ENCODE peak calls at places on chromosomes 11 and 22, in four cellular contexts. S, E, Z and U are unnamed samples. For H3K27me3, the result is how much of the 10 kb centered on the place peaks cover.

GRCh38 chr11:34721646-34722045 is 100.8 kb downstream of the EHF start:
- DNase-seq in S (peak), E (no peak), Z (no peak), U (no peak)

GRCh38 chr22:44879301-44879680 is 126.9 kb downstream of the ARHGAP8 start:
- DNase-seq in S (no peak), E (no peak), Z (no peak), U (no peak)

GRCh38 chr11:25794804-25795203 is 537.1 kb upstream of the ANO3 start:
- DNase-seq in S (no peak), E (no peak), Z (no peak), U (no peak)

GRCh38 chr11:12209096-12209495 is 98.7 kb downstream of the MICAL2 start:
- DNase-seq in S (no peak), E (no peak), Z (no peak), U (no peak)

GRCh38 chr11:41660585-41660984 is 201.1 kb upstream of the LRRC4C start:
- DNase-seq in S (no peak), E (no peak), Z (no peak), U (no peak)

GRCh38 chr11:114284914-114285313 is 11.3 kb upstream of the NNMT start:
- DNase-seq in S (no peak), E (no peak), Z (no peak), U (no peak)

GRCh38 chr11:1122356-1123002 is 35.3 kb upstream of the MUC5AC start:
- DNase-seq in S (no peak), E (no peak), Z (no peak), U (no peak)

GRCh38 chr22:32475428-32476010 is 908 bp downstream of the FBXO7 start:
- DNase-seq in S (no peak), E (no peak), Z (no peak), U (peak)

GRCh38 chr11:126280595-126280994 is 2.3 kb upstream of the TIRAP start:
- DNase-seq in S (no peak), E (no peak), Z (no peak), U (no peak)

GRCh38 chr11:82521427-82521826 is 212.2 kb downstream of the FAM181B start:
- DNase-seq in S (no peak), E (no peak), Z (no peak), U (no peak)

GRCh38 chr11:66871521-66871901 is 14.6 kb downstream of the LRFN4 start:
- DNase-seq in S (no peak), E (no peak), Z (no peak), U (no peak)

GRCh38 chr11:7575841-7576451 is 62.1 kb downstream of the PPFIBP2 start:
- DNase-seq in S (no peak), E (no peak), Z (no peak), U (peak)

GRCh38 chr11:46247090-46247489 is 30.4 kb upstream of the CREB3L1 start:
- DNase-seq in S (no peak), E (no peak), Z (no peak), U (no peak)

GRCh38 chr11:78065239-78065638 is 1.6 kb downstream of the THRSP start:
- DNase-seq in S (no peak), E (no peak), Z (no peak), U (no peak)

GRCh38 chr11:122931510-122931909 is 49.0 kb downstream of the JHY start:
- DNase-seq in S (no peak), E (no peak), Z (no peak), U (no peak)

GRCh38 chr22:44603774-44604173 is 98.2 kb upstream of the PRR5 start:
- DNase-seq in S (no peak), E (no peak), Z (no peak), U (no peak)

GRCh38 chr11:7473702-7474101 is 11.6 kb upstream of the OLFML1 start:
- DNase-seq in S (no peak), E (no peak), Z (no peak), U (no peak)

GRCh38 chr22:37464181-37464580 is 22.0 kb downstream of the MFNG start:
- DNase-seq in S (no peak), E (no peak), Z (no peak), U (no peak)

GRCh38 chr11:45473491-45473890 is 187.3 kb upstream of the SYT13 start:
- DNase-seq in S (no peak), E (no peak), Z (no peak), U (no peak)

GRCh38 chr11:30143098-30143705 is 87.6 kb upstream of the FSHB start:
- DNase-seq in S (peak), E (no peak), Z (no peak), U (peak)

GRCh38 chr22:48299124-48299523 is 1528.5 kb downstream of the BRD1 start:
- DNase-seq in S (no peak), E (no peak), Z (no peak), U (no peak)

GRCh38 chr11:71998649-71999310 is at the start of gene IL18BP:
- DNase-seq in S (no peak), E (no peak), Z (no peak), U (no peak)

GRCh38 chr22:30526656-30527055 is 19.9 kb downstream of the SEC14L6 start:
- DNase-seq in S (no peak), E (no peak), Z (no peak), U (no peak)

GRCh38 chr11:63829823-63830489 is 9.0 kb upstream of the MARK2 start:
- DNase-seq in S (peak), E (no peak), Z (no peak), U (no peak)

GRCh38 chr22:50728523-50728931 is 9.5 kb upstream of the ACR start:
- DNase-seq in S (no peak), E (no peak), Z (no peak), U (no peak)

GRCh38 chr11:78941226-78941851 is 366.7 kb upstream of the NARS2 start:
- DNase-seq in S (no peak), E (no peak), Z (no peak), U (no peak)

GRCh38 chr11:73344191-73344607 is 32.0 kb upstream of the RELT start:
- DNase-seq in S (no peak), E (peak), Z (no peak), U (no peak)

DNA sequence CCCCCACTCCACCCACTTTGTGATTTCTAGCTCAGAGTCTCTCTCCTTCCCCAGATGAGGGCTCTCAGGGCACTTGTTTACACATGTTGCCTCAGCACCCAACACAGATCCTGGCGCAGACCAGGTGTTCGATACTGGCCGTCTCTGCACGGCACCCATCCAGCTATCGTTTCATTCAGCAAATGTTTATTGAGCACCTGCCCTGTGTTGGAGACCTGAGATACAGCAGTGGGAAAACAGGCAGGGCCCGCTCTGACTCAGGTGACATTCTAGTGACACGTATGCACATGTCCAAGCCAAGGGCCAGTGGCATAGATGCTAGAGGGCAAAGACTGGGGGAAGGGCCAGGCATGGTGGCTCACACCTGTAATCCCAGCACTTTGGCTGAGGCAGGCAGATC is 71.9 kb downstream of the NFAM1 start:
- DNase-seq in S (no peak), E (no peak), Z (no peak), U (no peak)
- H3K27me3 ChIP-seq in S (half or more), E (under half), Z (half or more), U (under half)

GRCh38 chr11:76788661-76789442 is 5.7 kb downstream of the TSKU start:
- DNase-seq in S (no peak), E (no peak), Z (peak), U (peak)

GRCh38 chr11:76789443-76789719 is 6.2 kb downstream of the TSKU start:
- DNase-seq in S (no peak), E (no peak), Z (no peak), U (no peak)

GRCh38 chr11:76786053-76787014 is 3.2 kb downstream of the TSKU start:
- DNase-seq in S (no peak), E (no peak), Z (no peak), U (no peak)

GRCh38 chr11:76787271-76787670 is 4.1 kb downstream of the TSKU start:
- DNase-seq in S (no peak), E (no peak), Z (no peak), U (no peak)

GRCh38 chr11:76787911-76788596 is 4.9 kb downstream of the TSKU start:
- DNase-seq in S (peak), E (no peak), Z (peak), U (peak)
- TF ChIP-seq CTCF in S (no peak), E (no peak), Z (no peak), U (no peak)

GRCh38 chr11:17791144-17791543 is 56.6 kb downstream of the KCNC1 start:
- DNase-seq in S (peak), E (no peak), Z (no peak), U (no peak)

GRCh38 chr11:17793642-17794170 is 59.1 kb downstream of the KCNC1 start:
- DNase-seq in S (no peak), E (no peak), Z (no peak), U (no peak)

GRCh38 chr11:17792161-17792560 is 57.6 kb downstream of the KCNC1 start:
- DNase-seq in S (no peak), E (no peak), Z (no peak), U (no peak)

GRCh38 chr11:17788084-17788483 is 53.5 kb downstream of the KCNC1 start:
- DNase-seq in S (no peak), E (no peak), Z (no peak), U (no peak)

DNA sequence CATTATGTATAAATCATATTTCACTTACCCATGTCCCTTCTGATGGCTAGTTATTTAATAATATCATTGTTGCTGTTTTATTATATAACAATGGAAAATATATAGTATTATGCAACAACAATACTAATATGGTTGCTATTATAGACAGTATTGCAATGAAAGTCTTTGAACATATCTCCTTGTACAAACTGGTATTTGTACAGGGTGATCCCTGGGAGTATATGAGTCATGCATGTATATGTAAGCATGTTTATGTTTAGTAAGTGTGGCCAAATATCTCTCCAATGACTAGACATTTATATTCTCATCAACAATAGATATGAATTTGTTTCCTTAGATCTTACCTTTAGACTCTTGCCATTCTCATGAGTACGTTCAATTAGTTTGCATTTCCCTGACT is 55.9 kb downstream of the KCNC1 start:
- DNase-seq in S (peak), E (no peak), Z (peak), U (peak)
- H3K27me3 ChIP-seq in S (under half), E (under half), Z (under half), U (under half)

GRCh38 chr11:17036666-17037658 is 22.7 kb upstream of the PLEKHA7 start:
- DNase-seq in S (no peak), E (no peak), Z (no peak), U (no peak)
- TF ChIP-seq CTCF in S (no peak), E (no peak), Z (peak), U (peak)